ENCODE peak calls at places on chromosomes 2 and 18, in four cellular contexts. F, A, Q and Y are unnamed samples.

GRCh38 chr18:23332356-23332755 is 120.7 kb upstream of the RIOK3 start:
- DNase-seq in Q (no peak), F (no peak), A (no peak), Y (no peak)

GRCh38 chr18:55163550-55163949 is 204.3 kb upstream of the CCDC68 start:
- DNase-seq in F (peak), A (no peak), Q (no peak), Y (no peak)

GRCh38 chr2:95215018-95215612 is 7.8 kb downstream of the ZNF892 start:
- DNase-seq in A (peak), Q (no peak), F (no peak), Y (no peak)

GRCh38 chr2:241945803-241946202 is 76.3 kb downstream of the RTP5 start:
- DNase-seq in F (no peak), A (no peak), Q (no peak), Y (no peak)

GRCh38 chr2:64326578-64327050 is 127.3 kb upstream of the LGALSL start:
- DNase-seq in A (no peak), Q (no peak), F (no peak), Y (no peak)

GRCh38 chr2:146874260-146874658 is 970.6 kb upstream of the ACVR2A start:
- DNase-seq in Q (no peak), F (no peak), A (peak), Y (no peak)

GRCh38 chr2:2586068-2586776 is 255.1 kb upstream of the MYT1L start:
- DNase-seq in F (no peak), Q (no peak), A (no peak), Y (no peak)

GRCh38 chr18:21444465-21445023 is 156.0 kb downstream of the ESCO1 start:
- DNase-seq in A (peak), Q (peak), F (peak), Y (no peak)

GRCh38 chr2:106582431-106583143 is 95.4 kb downstream of the CD8B2 start:
- DNase-seq in A (peak), F (peak), Q (peak), Y (no peak)

GRCh38 chr18:3148930-3149535 is 70.7 kb downstream of the MYOM1 start:
- DNase-seq in A (no peak), F (no peak), Q (no peak), Y (no peak)

GRCh38 chr2:95166065-95166763 is 605 bp downstream of the ZNF2 start:
- DNase-seq in F (no peak), A (no peak), Q (peak), Y (no peak)

GRCh38 chr2:32990556-32990955 is 43.8 kb downstream of the LTBP1 start:
- DNase-seq in F (no peak), Q (no peak), A (no peak), Y (no peak)

GRCh38 chr2:107414376-107414775 is 412.3 kb upstream of the RGPD4 start:
- DNase-seq in F (no peak), A (no peak), Q (no peak), Y (no peak)

GRCh38 chr18:76246579-76246978 is 248.5 kb downstream of the ZNF516 start:
- DNase-seq in A (no peak), Q (no peak), F (no peak), Y (no peak)

GRCh38 chr2:240296611-240297552 is 138.6 kb upstream of the GPC1 start:
- DNase-seq in Q (no peak), F (no peak), A (no peak), Y (no peak)

GRCh38 chr2:35114765-35115164 is 1240.8 kb upstream of the CRIM1 start:
- DNase-seq in A (peak), Q (peak), F (no peak), Y (no peak)

GRCh38 chr2:149544692-149545091 is 42.9 kb downstream of the MMADHC start:
- DNase-seq in Q (no peak), A (no peak), F (no peak), Y (no peak)

GRCh38 chr2:116879646-116880045 is 934.8 kb upstream of the DDX18 start:
- DNase-seq in F (no peak), Q (no peak), A (no peak), Y (no peak)

GRCh38 chr18:3594760-3595241 is 144.8 kb downstream of the TGIF1 start:
- DNase-seq in Q (peak), A (peak), F (no peak), Y (no peak)

GRCh38 chr2:199336546-199336945 is 121.2 kb downstream of the SATB2 start:
- DNase-seq in Q (no peak), F (no peak), A (no peak), Y (no peak)

GRCh38 chr18:22564036-22564435 is 146.3 kb upstream of the CTAGE1 start:
- DNase-seq in A (no peak), F (no peak), Q (no peak), Y (no peak)

GRCh38 chr2:232658217-232658785 is 24.9 kb downstream of the EFHD1 start:
- DNase-seq in Q (no peak), A (peak), F (peak), Y (no peak)

GRCh38 chr2:96861074-96861473 is 3.3 kb upstream of the ANKRD39 start:
- DNase-seq in Q (no peak), A (no peak), F (no peak), Y (no peak)

GRCh38 chr2:210421916-210422315 is 54.6 kb downstream of the LANCL1 start:
- DNase-seq in A (peak), Q (peak), F (no peak), Y (no peak)

GRCh38 chr2:104102615-104103014 is 751.3 kb upstream of the POU3F3 start:
- DNase-seq in F (no peak), Q (no peak), A (no peak), Y (no peak)

GRCh38 chr2:213017404-213017803 is 134.0 kb downstream of the IKZF2 start:
- DNase-seq in Q (no peak), F (no peak), A (no peak), Y (no peak)

GRCh38 chr2:128270306-128271185 is 48.1 kb downstream of the HS6ST1 start:
- DNase-seq in F (no peak), Q (peak), A (no peak), Y (no peak)

GRCh38 chr2:133756833-133757232 is 188.6 kb upstream of the NCKAP5 start:
- DNase-seq in F (no peak), A (no peak), Q (no peak), Y (no peak)

GRCh38 chr2:152594792-152595191 is 122.5 kb downstream of the PRPF40A start:
- DNase-seq in Q (no peak), F (no peak), A (no peak), Y (no peak)

GRCh38 chr2:46363535-46364170 is 66.4 kb downstream of the EPAS1 start:
- DNase-seq in Q (no peak), A (no peak), F (no peak), Y (no peak)

GRCh38 chr2:26838121-26838906 is 9.6 kb upstream of the DPYSL5 start:
- DNase-seq in Q (no peak), F (peak), A (no peak), Y (no peak)

GRCh38 chr2:209526541-209526940 is 102.7 kb downstream of the MAP2 start:
- DNase-seq in F (no peak), Q (no peak), A (no peak), Y (no peak)

GRCh38 chr2:39188958-39189499 is 54.7 kb downstream of the CDKL4 start:
- DNase-seq in Q (no peak), A (no peak), F (no peak), Y (no peak)

GRCh38 chr2:48635786-48636185 is 18.1 kb downstream of the GTF2A1L start:
- DNase-seq in Q (no peak), A (no peak), F (no peak), Y (no peak)

GRCh38 chr2:69067866-69068265 is 54.9 kb downstream of the ANTXR1 start:
- DNase-seq in F (no peak), Q (no peak), A (no peak), Y (no peak)

GRCh38 chr2:109164739-109165221 is 35.8 kb downstream of the SH3RF3 start:
- DNase-seq in F (no peak), A (no peak), Q (no peak), Y (no peak)

GRCh38 chr18:24322594-24323136 is 75.0 kb downstream of the OSBPL1A start:
- DNase-seq in Q (no peak), F (no peak), A (no peak), Y (no peak)

GRCh38 chr2:55233658-55233940 is 1.1 kb downstream of the RPS27A start:
- DNase-seq in F (no peak), Q (no peak), A (no peak), Y (no peak)

GRCh38 chr2:113888641-113889470 is 1.0 kb upstream of the ACTR3 start:
- DNase-seq in A (no peak), Q (no peak), F (no peak), Y (no peak)

GRCh38 chr2:175745911-175746310 is 256.2 kb downstream of the LNPK start:
- DNase-seq in A (no peak), F (no peak), Q (no peak), Y (no peak)

GRCh38 chr2:175741164-175741563 is 260.9 kb downstream of the LNPK start:
- DNase-seq in F (no peak), A (no peak), Q (no peak), Y (no peak)

GRCh38 chr2:175744000-175744399 is 258.1 kb downstream of the LNPK start:
- DNase-seq in Q (no peak), A (no peak), F (no peak), Y (no peak)

GRCh38 chr2:175743020-175743419 is 259.0 kb downstream of the LNPK start:
- DNase-seq in A (no peak), F (no peak), Q (no peak), Y (no peak)

DNA sequence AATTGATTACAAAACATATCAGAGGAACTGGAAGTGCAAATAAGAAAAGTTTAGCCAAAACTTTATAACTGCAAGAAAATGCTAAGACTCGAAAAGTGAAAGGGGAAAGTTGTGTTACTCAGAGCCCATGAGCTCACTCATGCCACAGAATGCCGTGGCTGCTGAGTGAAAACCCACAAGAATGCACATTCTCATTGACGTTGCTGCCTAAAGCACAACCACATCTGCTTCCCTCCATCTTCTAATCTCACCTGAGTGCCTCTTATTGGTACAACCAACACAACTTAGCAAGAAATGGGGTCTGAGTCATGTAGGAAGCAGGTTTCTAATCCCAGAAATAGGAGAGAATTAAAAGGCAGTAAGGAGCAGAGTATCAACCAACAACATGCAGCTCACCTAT is 259.7 kb downstream of the LNPK start:
- DNase-seq in A (no peak), Q (no peak), F (no peak), Y (no peak)
- TF ChIP-seq POLR2AphosphoS2 in A (no peak), Q (no peak), F (no peak), Y (no peak)

GRCh38 chr2:99031481-99031880 is 95.5 kb upstream of the CRACDL start:
- DNase-seq in Q (no peak), A (no peak), F (no peak), Y (no peak)
- TF ChIP-seq POLR2AphosphoS2 in Q (no peak), A (no peak), F (no peak), Y (no peak)

DNA sequence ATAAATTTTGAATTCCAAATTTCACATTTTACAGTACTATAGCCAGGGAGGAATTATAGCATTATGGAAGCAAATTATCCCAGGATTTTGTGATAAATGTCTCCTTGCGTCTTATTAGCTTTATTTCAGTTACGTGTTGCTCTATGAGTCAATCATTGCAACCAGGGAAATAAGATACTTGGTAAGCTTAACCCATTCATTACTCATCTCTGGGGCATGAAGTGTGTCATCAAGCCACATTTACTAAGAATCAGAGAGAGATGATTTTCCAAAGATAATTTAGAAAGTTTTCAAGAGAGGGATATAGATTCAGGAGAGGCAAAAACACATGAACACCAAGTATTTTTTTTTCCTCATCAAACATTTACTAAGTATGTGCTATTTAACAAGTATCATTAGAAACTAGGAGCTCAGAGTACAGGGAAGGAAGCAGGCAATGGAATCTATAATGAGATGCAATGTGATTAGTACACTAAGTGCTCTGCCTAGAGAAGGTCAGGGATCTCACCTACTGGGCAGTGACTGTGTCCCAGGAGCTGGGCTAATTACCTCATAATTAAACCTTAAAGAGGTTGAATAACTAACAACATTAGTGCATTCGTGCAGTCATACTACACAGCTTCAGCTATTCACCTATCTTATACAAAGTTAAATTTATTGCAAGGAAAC is 217.8 kb upstream of the NXPH2 start:
- DNase-seq in Q (no peak), F (no peak), A (no peak), Y (no peak)
- TF ChIP-seq POLR2AphosphoS2 in Q (no peak), F (no peak), A (no peak), Y (no peak)

DNA sequence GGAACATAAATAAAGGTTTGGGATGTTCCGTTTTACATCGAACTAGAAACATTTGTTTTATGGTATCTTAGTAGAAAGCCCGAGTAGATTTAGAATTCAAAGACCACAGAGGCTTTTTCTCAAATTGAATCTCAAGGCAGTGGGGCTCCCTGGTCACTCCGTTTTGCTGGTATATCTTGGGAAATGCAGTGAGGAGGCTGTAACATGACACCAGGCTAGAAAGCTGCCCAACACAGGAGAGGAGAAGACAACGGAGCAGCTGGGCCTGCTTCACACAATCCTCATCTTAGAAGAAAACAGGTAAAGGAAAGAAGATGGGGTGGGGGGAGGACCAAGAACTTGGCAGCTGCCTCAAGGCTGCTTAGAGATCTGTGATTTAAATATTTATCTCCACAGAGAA is 38.3 kb upstream of the EPB41L3 start:
- DNase-seq in F (no peak), Q (no peak), A (no peak), Y (no peak)
- TF ChIP-seq POLR2AphosphoS2 in F (no peak), Q (no peak), A (no peak), Y (no peak)

GRCh38 chr2:235219048-235219447 is 267.2 kb downstream of the SH3BP4 start:
- DNase-seq in F (no peak), Q (no peak), A (no peak), Y (no peak)
- TF ChIP-seq POLR2AphosphoS2 in F (no peak), Q (no peak), A (no peak), Y (no peak)

GRCh38 chr18:50231621-50232020 is 34.7 kb downstream of the CFAP53 start:
- DNase-seq in F (no peak), Q (no peak), A (no peak), Y (no peak)
- TF ChIP-seq POLR2AphosphoS2 in F (no peak), Q (no peak), A (no peak), Y (no peak)

GRCh38 chr2:231554327-231554726 is 24.1 kb upstream of the NMUR1 start:
- DNase-seq in A (no peak), F (no peak), Q (no peak), Y (no peak)

GRCh38 chr2:231552752-231553151 is 22.5 kb upstream of the NMUR1 start:
- DNase-seq in A (no peak), F (no peak), Q (no peak), Y (no peak)

GRCh38 chr2:231556981-231557380 is 26.7 kb upstream of the NMUR1 start:
- DNase-seq in F (no peak), A (no peak), Q (no peak), Y (no peak)

GRCh38 chr2:231557571-231558217 is 27.4 kb upstream of the NMUR1 start:
- DNase-seq in A (peak), Q (peak), F (peak), Y (peak)

DNA sequence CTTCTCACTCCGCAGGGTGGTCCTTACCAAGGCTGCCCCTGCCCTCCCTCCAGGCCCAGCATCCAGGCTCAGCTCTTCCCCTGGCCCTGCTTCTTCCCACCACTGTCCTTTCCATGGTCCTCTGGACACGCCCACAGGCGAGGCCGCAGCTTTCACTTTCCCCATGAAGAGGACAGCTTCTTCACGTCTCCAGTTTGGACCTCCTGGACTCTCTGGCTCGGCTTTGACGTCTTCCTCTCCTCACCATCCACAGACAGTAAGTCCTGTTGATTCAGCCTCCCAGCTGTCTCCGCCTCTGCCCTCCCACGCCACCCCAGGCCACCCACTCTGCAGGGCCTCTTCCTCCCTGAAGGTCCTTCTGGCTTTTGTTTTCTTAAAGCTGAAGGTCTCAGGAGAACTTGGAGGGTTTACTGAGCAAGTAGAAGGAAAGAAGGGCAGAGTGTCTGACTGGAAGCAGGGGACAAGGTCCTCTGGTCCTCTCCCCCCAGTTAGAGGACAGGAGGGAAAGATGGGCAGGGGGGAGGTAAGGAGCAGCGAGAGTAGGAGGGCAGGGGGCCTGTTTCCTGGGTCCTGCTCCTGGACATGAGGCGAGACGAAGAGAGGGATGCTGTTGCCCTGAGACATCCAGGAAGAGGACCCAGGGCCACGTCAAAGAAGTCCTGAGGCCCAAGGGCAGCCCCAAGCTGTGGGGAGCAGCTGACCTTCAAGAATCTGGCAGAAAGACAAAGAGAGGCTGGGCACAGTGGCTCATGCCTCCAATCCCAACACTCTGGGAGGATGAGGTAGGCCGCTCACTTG is 24.7 kb upstream of the NMUR1 start:
- DNase-seq in F (no peak), A (peak), Q (no peak), Y (no peak)
- TF ChIP-seq POLR2AphosphoS2 in F (no peak), A (no peak), Q (no peak), Y (no peak)